ENCODE peak calls at places on chromosomes 5 and 9, in ten cellular contexts. L is IMR-90; D is heart right ventricle; W is WERI-Rb-1; O is effector memory CD4-positive, alpha-beta T cell; I is mucosa of descending colon; S is fibroblast of lung; Q is heart left ventricle; B is hepatocyte; V is small intestine. C is an unnamed sample. For H3K9me3 and H3K36me3, the result is how much of the 10 kb centered on the place peaks cover.

GRCh38 chr5:14155075-14155474 is 11.9 kb downstream of the TRIO start:
- DNase-seq in I (no peak), Q (no peak), B (no peak), V (no peak), L (no peak), W (no peak), O (no peak), D (no peak), S (no peak), C (no peak)

GRCh38 chr5:163410505-163410904 is 26.9 kb upstream of the CCNG1 start:
- DNase-seq in O (no peak), L (no peak), I (no peak), Q (no peak), B (no peak), W (no peak), D (no peak), S (no peak), V (no peak), C (no peak)

GRCh38 chr5:99033014-99033931 is 104.5 kb upstream of the CHD1 start:
- DNase-seq in L (peak), O (no peak), I (no peak), S (no peak), Q (no peak), D (no peak), V (peak), W (no peak), B (no peak), C (no peak)

GRCh38 chr5:40332945-40333344 is 346.8 kb upstream of the PTGER4 start:
- DNase-seq in L (no peak), S (no peak), B (no peak), Q (no peak), I (no peak), O (no peak), W (no peak), V (no peak), D (no peak), C (no peak)

GRCh38 chr5:64666058-64666457 is 24.2 kb upstream of the SHISAL2B start:
- DNase-seq in W (no peak), I (no peak), L (peak), S (peak), B (peak), D (no peak), O (no peak), V (no peak), Q (no peak), C (no peak)

GRCh38 chr5:133921069-133921468 is 47.4 kb downstream of the C5orf15 start:
- DNase-seq in S (no peak), I (no peak), B (no peak), L (no peak), V (no peak), O (no peak), Q (no peak), W (no peak), D (no peak), C (no peak)

GRCh38 chr5:149667084-149667826 is 62.9 kb upstream of the PPARGC1B start:
- DNase-seq in W (peak), S (no peak), V (peak), O (no peak), I (no peak), L (peak), Q (peak), D (no peak), B (peak), C (no peak)

GRCh38 chr5:56839062-56839461 is 23.7 kb downstream of the MAP3K1 start:
- DNase-seq in L (no peak), S (no peak), O (no peak), B (no peak), Q (no peak), D (no peak), W (no peak), V (no peak), I (no peak), C (no peak)

GRCh38 chr9:135137398-135137832 is 49.9 kb downstream of the OLFM1 start:
- DNase-seq in D (no peak), S (peak), Q (no peak), O (no peak), L (no peak), I (no peak), B (no peak), V (no peak), W (peak), C (no peak)

GRCh38 chr5:67636091-67636490 is 439.5 kb upstream of the CD180 start:
- DNase-seq in V (no peak), B (no peak), I (peak), O (no peak), W (no peak), S (no peak), Q (peak), L (no peak), D (peak), C (no peak)

GRCh38 chr5:33046091-33046490 is 335.0 kb downstream of the NPR3 start:
- DNase-seq in I (no peak), D (no peak), V (no peak), S (peak), W (no peak), B (no peak), L (no peak), Q (no peak), O (no peak), C (no peak)

GRCh38 chr9:98318834-98319478 is 63.5 kb upstream of the TBC1D2 start:
- DNase-seq in S (peak), Q (no peak), L (peak), I (no peak), B (no peak), W (peak), V (no peak), O (no peak), D (no peak), C (no peak)

GRCh38 chr9:38298503-38298902 is 94.0 kb upstream of the ALDH1B1 start:
- DNase-seq in W (peak), Q (no peak), V (no peak), B (no peak), D (no peak), S (no peak), L (no peak), O (no peak), I (no peak), C (peak)

GRCh38 chr9:14412778-14413177 is 98.8 kb upstream of the NFIB start:
- DNase-seq in L (no peak), B (no peak), I (no peak), S (no peak), Q (no peak), W (no peak), D (no peak), V (no peak), O (no peak), C (no peak)

DNA sequence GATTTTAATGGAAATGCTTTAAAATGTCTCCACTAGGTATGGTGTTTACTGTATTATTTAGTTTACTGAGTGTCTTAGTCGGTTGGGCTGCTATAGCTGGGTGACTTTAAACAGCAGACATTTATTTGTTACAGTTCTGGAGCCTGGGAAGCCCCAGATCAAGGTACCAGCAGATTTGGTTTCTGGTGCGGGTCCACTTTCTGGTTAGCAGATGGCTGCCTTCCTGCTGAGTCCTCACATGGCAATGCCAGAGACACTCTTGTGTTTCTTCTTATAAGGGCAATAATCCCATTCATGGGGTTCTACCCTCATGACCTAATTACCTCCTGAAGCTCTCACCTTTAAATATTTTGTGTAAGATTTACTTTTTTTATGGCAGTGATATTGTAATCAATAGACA is 715 bp upstream of the OR1J4 start:
- DNase-seq in Q (no peak), V (no peak), I (no peak), W (no peak), D (no peak), B (no peak), O (no peak), L (no peak), S (no peak), C (no peak)
- H3K9me3 ChIP-seq in Q (under half), V (under half), I (under half), W (under half), D (under half), B (under half), O (under half), L (under half), S (under half), C (under half)

GRCh38 chr9:133344979-133345378 is 3.0 kb downstream of the MED22 start:
- DNase-seq in L (no peak), V (no peak), S (no peak), B (no peak), W (no peak), I (no peak), O (no peak), D (no peak), Q (no peak), C (no peak)
- H3K36me3 ChIP-seq in L (half or more), V (under half), S (under half), B (under half), W (half or more), I (under half), O (half or more), D (under half), Q (under half), C (under half)

DNA sequence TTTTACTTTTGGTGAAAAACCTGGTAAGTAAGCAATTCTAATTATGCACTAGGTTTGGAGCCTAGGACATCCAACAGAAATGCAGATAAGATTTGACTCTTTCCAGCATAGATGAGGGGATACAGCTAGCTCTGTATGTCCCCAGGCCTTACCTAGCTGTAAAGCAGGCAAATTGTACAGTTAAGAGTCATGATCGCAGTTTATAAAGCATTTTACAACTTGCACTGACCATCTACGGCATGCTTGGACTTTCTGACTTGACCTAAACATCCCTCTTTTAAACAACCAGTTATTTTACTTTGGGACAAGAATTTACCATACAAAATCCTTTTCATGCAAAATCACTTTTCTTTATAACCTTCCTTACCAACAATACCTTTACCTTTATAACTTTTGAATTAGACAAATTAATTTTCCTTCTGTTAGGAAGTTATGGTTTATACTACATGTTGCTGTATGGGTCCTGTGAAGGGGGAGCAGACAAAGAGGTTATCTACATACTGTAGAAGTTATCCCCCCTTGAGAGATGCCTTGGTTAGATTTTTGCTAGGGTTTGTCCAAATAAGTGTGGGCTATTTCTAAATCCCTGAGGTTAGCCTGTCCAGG is 36.8 kb downstream of the FGD3 start:
- DNase-seq in Q (no peak), V (no peak), W (peak), S (no peak), I (no peak), B (no peak), O (no peak), L (peak), D (no peak), C (no peak)
- H3K9me3 ChIP-seq in Q (under half), V (under half), W (under half), S (under half), I (under half), B (under half), O (under half), L (under half), D (under half), C (under half)

DNA sequence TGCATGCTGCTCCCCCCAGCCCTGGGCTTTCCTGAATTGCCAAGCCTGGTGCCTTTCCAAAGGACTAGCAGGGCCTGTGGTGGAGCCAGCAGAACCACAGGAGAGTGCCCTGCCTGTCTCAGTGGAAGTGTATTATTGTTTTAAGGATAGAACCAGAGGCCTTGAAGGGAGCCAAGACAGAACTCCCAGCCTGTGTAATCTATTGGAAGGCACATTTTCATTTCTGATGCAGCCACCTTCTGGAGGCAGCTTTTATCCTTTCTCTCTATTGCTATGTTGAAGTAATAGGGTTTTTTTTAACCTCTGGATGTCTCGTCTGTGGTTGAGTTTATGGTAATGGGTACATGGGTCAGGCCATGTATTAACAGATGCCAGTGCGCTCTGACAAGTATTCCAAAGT is 29.3 kb downstream of the RNF44 start:
- DNase-seq in B (no peak), W (no peak), O (no peak), L (no peak), S (no peak), I (no peak), V (no peak), Q (no peak), D (no peak), C (no peak)
- H3K36me3 ChIP-seq in B (under half), W (under half), O (under half), L (under half), S (under half), I (under half), V (under half), Q (under half), D (under half), C (under half)